ENCODE peak calls at places on chromosomes 12 and 14, in four cellular contexts. One of them, this sample, is unnamed.

GRCh38 chr12:15856097-15856982 is 25.8 kb upstream of the STRAP start:
- DNase-seq in PC-9: peak
- DNase-seq in NCI-H82: peak
- DNase-seq in amygdala: peak
- DNase-seq in this sample: peak

GRCh38 chr14:84482256-84483071 is 1047.5 kb upstream of the FLRT2 start:
- DNase-seq in PC-9: no peak
- DNase-seq in NCI-H82: no peak
- DNase-seq in amygdala: no peak
- DNase-seq in this sample: peak

GRCh38 chr12:29153231-29153630 is 4.2 kb downstream of the FAR2 start:
- DNase-seq in PC-9: no peak
- DNase-seq in NCI-H82: no peak
- DNase-seq in amygdala: no peak
- DNase-seq in this sample: no peak

GRCh38 chr12:26374934-26375333 is 179.6 kb downstream of the SSPN start:
- DNase-seq in PC-9: no peak
- DNase-seq in NCI-H82: peak
- DNase-seq in amygdala: no peak
- DNase-seq in this sample: no peak

GRCh38 chr12:90257927-90258624 is 549.4 kb upstream of the ATP2B1 start:
- DNase-seq in PC-9: no peak
- DNase-seq in NCI-H82: no peak
- DNase-seq in amygdala: no peak
- DNase-seq in this sample: no peak

GRCh38 chr12:23648546-23648945 is 300.9 kb downstream of the SOX5 start:
- DNase-seq in PC-9: no peak
- DNase-seq in NCI-H82: no peak
- DNase-seq in amygdala: no peak
- DNase-seq in this sample: no peak

GRCh38 chr12:78331764-78332163 is 501.1 kb downstream of the NAV3 start:
- DNase-seq in PC-9: no peak
- DNase-seq in NCI-H82: no peak
- DNase-seq in amygdala: no peak
- DNase-seq in this sample: no peak

GRCh38 chr14:72369106-72369505 is 436.9 kb downstream of the RGS6 start:
- DNase-seq in PC-9: no peak
- DNase-seq in NCI-H82: no peak
- DNase-seq in amygdala: no peak
- DNase-seq in this sample: no peak

GRCh38 chr12:13499008-13499407 is 302.5 kb downstream of the EMP1 start:
- DNase-seq in PC-9: no peak
- DNase-seq in NCI-H82: no peak
- DNase-seq in amygdala: no peak
- DNase-seq in this sample: no peak

GRCh38 chr14:53153702-53154112 is 584 bp upstream of the DDHD1 start:
- DNase-seq in PC-9: no peak
- DNase-seq in NCI-H82: no peak
- DNase-seq in amygdala: no peak
- DNase-seq in this sample: no peak

GRCh38 chr12:108777156-108777555 is 45.8 kb upstream of the CORO1C start:
- DNase-seq in PC-9: no peak
- DNase-seq in NCI-H82: no peak
- DNase-seq in amygdala: no peak
- DNase-seq in this sample: no peak

GRCh38 chr14:41785696-41786095 is 179.0 kb downstream of the LRFN5 start:
- DNase-seq in PC-9: no peak
- DNase-seq in NCI-H82: peak
- DNase-seq in amygdala: no peak
- DNase-seq in this sample: no peak

GRCh38 chr14:64788706-64789105 is 84.5 kb downstream of the PLEKHG3 start:
- DNase-seq in PC-9: peak
- DNase-seq in NCI-H82: no peak
- DNase-seq in amygdala: no peak
- DNase-seq in this sample: peak

GRCh38 chr12:43329381-43329780 is 222.6 kb downstream of the ADAMTS20 start:
- DNase-seq in PC-9: no peak
- DNase-seq in NCI-H82: no peak
- DNase-seq in amygdala: no peak
- DNase-seq in this sample: no peak

GRCh38 chr12:37547611-37548010 is 769.0 kb upstream of the ALG10B start:
- DNase-seq in PC-9: no peak
- DNase-seq in NCI-H82: peak
- DNase-seq in amygdala: no peak
- DNase-seq in this sample: no peak

GRCh38 chr14:22547948-22548750 is 40.9 kb downstream of the DAD1 start:
- DNase-seq in PC-9: no peak
- DNase-seq in NCI-H82: no peak
- DNase-seq in amygdala: no peak
- DNase-seq in this sample: no peak

GRCh38 chr12:55060470-55060869 is 40.7 kb downstream of the NEUROD4 start:
- DNase-seq in PC-9: no peak
- DNase-seq in NCI-H82: peak
- DNase-seq in amygdala: no peak
- DNase-seq in this sample: no peak

GRCh38 chr12:21546721-21547120 is 20.6 kb downstream of the SPX start:
- DNase-seq in PC-9: no peak
- DNase-seq in NCI-H82: no peak
- DNase-seq in amygdala: no peak
- DNase-seq in this sample: no peak

GRCh38 chr12:88362439-88362838 is 217.8 kb downstream of the KITLG start:
- DNase-seq in PC-9: no peak
- DNase-seq in NCI-H82: no peak
- DNase-seq in amygdala: no peak
- DNase-seq in this sample: peak